ENCODE peak calls at places on chromosomes 12 and 14, in six cellular contexts. V is GM12892, T is HepG2, Y is H1, D is GM12878, X is K562. K is an unnamed sample.
A peak's percentile ranks its signal among the peaks of the same experiment; 100 is the strongest.

GRCh38 chr14:100677925-100678765 is 48.5 kb upstream of the DLK1 start:
- DNase-seq in D (no peak), V (no peak), T (no peak), Y (no peak), X (peak; percentile 70), K (no peak)

GRCh38 chr12:79834712-79835376 is 100.1 kb downstream of the PPP1R12A start:
- DNase-seq in X (no peak), V (no peak), Y (no peak), T (no peak), D (no peak), K (no peak)

GRCh38 chr14:36661506-36662257 is at the start of gene PAX9:
- DNase-seq in X (peak; percentile 92), D (peak; percentile 23), T (peak; percentile 39), V (no peak), Y (peak; percentile 92), K (no peak)

GRCh38 chr12:105843989-105844768 is 294.6 kb downstream of the NUAK1 start:
- DNase-seq in V (no peak), Y (no peak), T (no peak), D (no peak), X (no peak), K (no peak)

GRCh38 chr12:123601602-123602489 is at the start of gene DDX55:
- DNase-seq in D (peak; percentile 23), T (peak; percentile 73), Y (no peak), V (peak; percentile 80), X (peak; percentile 81), K (peak; percentile 82)

GRCh38 chr14:91252901-91253794 is 8.6 kb upstream of the GPR68 start:
- DNase-seq in D (no peak), T (no peak), V (peak; percentile 60), Y (no peak), X (peak; percentile 86), K (no peak)

GRCh38 chr12:32290411-32290810 is 108.9 kb upstream of the FGD4 start:
- DNase-seq in Y (no peak), T (no peak), V (no peak), X (no peak), D (no peak), K (no peak)

GRCh38 chr12:6613015-6613775 is 6.0 kb upstream of the CHD4 start:
- DNase-seq in X (peak; percentile 66), V (peak; percentile 41), D (no peak), T (peak; percentile 62), Y (no peak), K (no peak)

GRCh38 chr12:55929306-55929791 is 1.6 kb upstream of the DGKA start:
- DNase-seq in Y (no peak), T (no peak), X (no peak), V (peak; percentile 71), D (peak; percentile 70), K (peak; percentile 76)

GRCh38 chr12:55925870-55926737 is 1.6 kb downstream of the PYM1 start:
- DNase-seq in X (no peak), T (no peak), V (no peak), D (no peak), Y (no peak), K (no peak)

GRCh38 chr12:55925371-55925770 is 2.3 kb downstream of the PYM1 start:
- DNase-seq in Y (no peak), X (no peak), V (no peak), D (no peak), T (no peak), K (no peak)

GRCh38 chr12:55927588-55928502 is at the start of gene PYM1:
- DNase-seq in T (peak; percentile 89), D (peak; percentile 76), Y (peak; percentile 74), V (peak; percentile 59), X (peak; percentile 82), K (no peak)

GRCh38 chr12:55926738-55927587 is 731 bp downstream of the PYM1 start:
- DNase-seq in V (peak; percentile 74), D (peak; percentile 81), X (peak; percentile 97), Y (peak; percentile 84), T (peak; percentile 90), K (peak; percentile 72)
- TF ChIP-seq POLR2A in V (peak; percentile 71), D (peak; percentile 80), X (no peak), Y (peak; percentile 39), T (peak; percentile 62), K (peak; percentile 65)

DNA sequence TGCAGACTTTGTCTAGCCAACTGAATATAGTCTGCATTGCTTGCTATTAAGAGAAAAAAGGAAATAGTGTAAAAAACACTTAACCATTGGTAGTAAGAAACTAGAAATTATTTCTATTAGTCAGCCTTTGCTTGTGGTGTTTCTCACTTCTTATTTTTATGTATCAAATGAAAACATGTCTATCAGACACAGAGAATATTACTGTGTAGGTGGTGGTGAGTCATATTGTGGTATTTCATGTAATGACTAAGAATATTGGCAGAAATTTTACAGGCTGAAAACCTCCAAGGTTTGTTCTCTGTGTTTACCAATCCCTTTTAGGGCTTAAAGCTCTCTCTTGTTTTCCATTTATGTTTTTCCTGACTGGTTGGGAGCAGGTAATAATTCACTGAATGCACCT is 87.2 kb downstream of the DAAM1 start:
- DNase-seq in V (no peak), Y (no peak), T (peak; percentile 66), D (peak; percentile 78), X (no peak), K (peak; percentile 15)
- TF ChIP-seq TAF1 in V (no peak), Y (no peak), T (no peak), D (no peak), X (no peak), K (no peak)

GRCh38 chr12:15910864-15911696 is at the start of gene DERA:
- DNase-seq in V (peak; percentile 57), T (peak; percentile 52), X (peak; percentile 53), D (no peak), Y (peak; percentile 38), K (peak; percentile 44)
- TF ChIP-seq POLR2A in V (peak; percentile 79), T (peak; percentile 78), X (peak; percentile 57), D (peak; percentile 88), Y (peak; percentile 82), K (peak; percentile 54)

GRCh38 chr12:120117961-120118709 is 1.6 kb upstream of the RAB35 start:
- DNase-seq in D (no peak), X (peak; percentile 56), Y (no peak), T (peak; percentile 45), V (no peak), K (no peak)
- TF ChIP-seq TAF1 in D (no peak), X (no peak), Y (peak; percentile 54), T (no peak), V (no peak), K (no peak)

DNA sequence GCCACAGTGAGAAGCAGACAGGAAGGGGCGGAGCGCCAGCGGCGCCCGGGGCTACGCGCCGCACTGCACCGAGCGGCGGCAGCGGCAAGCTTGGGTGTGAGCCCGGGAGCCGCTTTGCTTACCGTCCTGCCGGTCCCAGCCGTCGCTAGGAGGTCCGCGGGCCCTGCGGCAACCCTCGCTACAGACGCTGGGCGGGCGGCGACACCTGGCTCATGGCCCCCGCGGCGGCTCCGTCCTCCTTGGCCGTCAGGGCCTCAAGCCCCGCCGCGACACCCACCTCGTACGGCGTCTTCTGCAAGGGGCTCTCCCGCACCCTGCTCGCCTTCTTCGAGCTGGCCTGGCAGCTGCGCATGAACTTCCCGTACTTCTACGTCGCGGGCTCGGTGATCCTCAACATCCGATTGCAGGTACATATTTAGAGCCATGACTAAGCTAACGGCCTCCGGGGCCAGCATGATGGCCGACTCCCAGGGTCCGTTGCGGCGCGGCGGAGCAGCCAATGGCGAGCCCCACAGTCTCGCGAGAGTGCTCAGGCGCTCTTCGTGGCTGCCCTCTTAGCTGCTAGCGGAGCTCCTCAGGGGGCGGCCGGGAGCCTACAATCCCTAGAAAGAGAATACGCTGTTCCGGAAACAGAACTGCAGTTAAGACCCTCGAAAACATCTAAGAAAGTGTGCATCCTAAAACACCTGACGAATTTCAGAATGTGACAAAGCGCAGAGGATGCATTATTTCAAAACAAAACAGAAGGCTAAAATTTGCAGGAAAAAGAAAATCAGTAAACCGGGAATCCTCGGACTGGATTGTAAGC is at the start of gene SMIM10L1:
- DNase-seq in V (peak; percentile 57), T (peak; percentile 89), X (peak; percentile 80), D (peak; percentile 78), Y (peak; percentile 82), K (peak; percentile 68)
- TF ChIP-seq POLR2A in V (peak; percentile 89), T (peak; percentile 95), X (peak; percentile 91), D (peak; percentile 91), Y (peak; percentile 82), K (peak; percentile 89)

DNA sequence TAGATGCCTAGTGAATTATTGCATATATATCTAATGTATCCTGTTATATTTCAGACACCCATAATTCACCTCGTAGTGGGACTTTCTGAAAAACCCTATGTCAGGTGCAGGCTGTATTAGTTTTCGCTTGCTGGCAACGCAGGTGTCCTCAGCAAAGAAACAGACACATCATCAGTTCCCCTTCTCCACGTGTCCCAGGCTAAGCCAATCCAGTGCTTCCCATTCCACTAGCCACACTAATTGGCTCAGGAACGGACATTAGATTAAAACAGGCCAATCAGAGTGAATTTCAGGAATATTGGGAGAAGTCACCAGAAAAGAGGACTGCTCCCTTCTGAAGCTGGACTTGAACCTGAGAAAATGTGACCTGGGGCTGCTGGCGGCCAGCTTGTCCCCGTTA is 151.3 kb downstream of the PTPN11 start:
- DNase-seq in V (no peak), X (no peak), Y (no peak), D (no peak), T (no peak), K (no peak)
- TF ChIP-seq TAF1 in V (no peak), X (no peak), Y (no peak), D (no peak), T (no peak), K (no peak)

DNA sequence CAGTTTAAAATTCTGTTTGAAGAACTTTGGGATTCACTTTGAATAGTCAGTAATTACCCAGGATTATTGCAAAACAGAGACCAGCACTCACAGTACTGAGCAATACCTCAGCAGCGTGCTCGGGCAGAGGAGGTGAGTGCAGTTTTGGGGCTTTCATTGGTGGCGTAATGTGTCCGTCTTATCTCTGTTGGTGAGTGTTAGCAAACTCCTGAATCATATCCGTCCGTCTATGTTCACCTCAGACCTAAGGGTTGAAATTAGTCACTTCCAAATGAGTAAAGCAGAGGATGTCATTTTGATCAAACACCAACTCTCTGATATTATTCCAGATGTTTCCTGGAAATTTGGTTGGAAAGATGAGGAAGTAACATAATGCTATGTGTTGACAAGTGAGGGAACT is 82.8 kb downstream of the BORCS5 start:
- DNase-seq in X (no peak), T (peak; percentile 87), D (no peak), V (no peak), Y (no peak), K (no peak)
- TF ChIP-seq POLR2A in X (no peak), T (no peak), D (no peak), V (no peak), Y (no peak), K (no peak)

K was measured in GM12891.